ENCODE peak calls at places on chromosomes 5 and 9, in six cellular contexts. One of them, this sample, is unnamed. For H3K9me3, the result is how much of the 10 kb centered on the place peaks cover.

GRCh38 chr5:134005415-134006118 is 792 bp upstream of the VDAC1 start:
- DNase-seq in colonic mucosa: peak
- DNase-seq in pancreas: no peak
- DNase-seq in adrenal gland: peak
- DNase-seq in adipocyte: no peak
- DNase-seq in CD4-positive, alpha-beta memory T cell: no peak
- DNase-seq in this sample: peak

GRCh38 chr5:115349001-115349817 is 52.8 kb upstream of the CCDC112 start:
- DNase-seq in CD4-positive, alpha-beta memory T cell: no peak
- DNase-seq in pancreas: peak
- DNase-seq in adrenal gland: peak
- DNase-seq in colonic mucosa: peak
- DNase-seq in adipocyte: peak
- DNase-seq in this sample: peak

GRCh38 chr5:135900276-135900675 is 4.6 kb upstream of the IL9 start:
- DNase-seq in colonic mucosa: no peak
- DNase-seq in adipocyte: no peak
- DNase-seq in pancreas: no peak
- DNase-seq in CD4-positive, alpha-beta memory T cell: no peak
- DNase-seq in adrenal gland: no peak
- DNase-seq in this sample: no peak

GRCh38 chr5:83927140-83927733 is 206.6 kb upstream of the HAPLN1 start:
- DNase-seq in CD4-positive, alpha-beta memory T cell: no peak
- DNase-seq in adipocyte: peak
- DNase-seq in adrenal gland: peak
- DNase-seq in colonic mucosa: peak
- DNase-seq in pancreas: peak
- DNase-seq in this sample: no peak

GRCh38 chr9:82911997-82912396 is 150.9 kb downstream of the RASEF start:
- DNase-seq in pancreas: no peak
- DNase-seq in CD4-positive, alpha-beta memory T cell: no peak
- DNase-seq in colonic mucosa: no peak
- DNase-seq in adipocyte: no peak
- DNase-seq in adrenal gland: no peak
- DNase-seq in this sample: no peak

GRCh38 chr5:168020522-168021294 is 270.7 kb upstream of the WWC1 start:
- DNase-seq in pancreas: no peak
- DNase-seq in adipocyte: peak
- DNase-seq in adrenal gland: no peak
- DNase-seq in colonic mucosa: no peak
- DNase-seq in CD4-positive, alpha-beta memory T cell: no peak
- DNase-seq in this sample: no peak

GRCh38 chr9:112334319-112334828 is 955 bp upstream of the PTBP3 start:
- DNase-seq in adipocyte: peak
- DNase-seq in pancreas: no peak
- DNase-seq in colonic mucosa: peak
- DNase-seq in CD4-positive, alpha-beta memory T cell: peak
- DNase-seq in adrenal gland: no peak
- DNase-seq in this sample: no peak

GRCh38 chr5:138961221-138961620 is 86.1 kb upstream of the LRRTM2 start:
- DNase-seq in pancreas: no peak
- DNase-seq in adipocyte: no peak
- DNase-seq in colonic mucosa: no peak
- DNase-seq in CD4-positive, alpha-beta memory T cell: no peak
- DNase-seq in adrenal gland: no peak
- DNase-seq in this sample: no peak

GRCh38 chr9:134993416-134993815 is 75.7 kb upstream of the FCN1 start:
- DNase-seq in colonic mucosa: no peak
- DNase-seq in adipocyte: no peak
- DNase-seq in CD4-positive, alpha-beta memory T cell: no peak
- DNase-seq in pancreas: no peak
- DNase-seq in adrenal gland: no peak
- DNase-seq in this sample: no peak

GRCh38 chr9:119003882-119004617 is 365.2 kb downstream of the BRINP1 start:
- DNase-seq in adipocyte: no peak
- DNase-seq in colonic mucosa: no peak
- DNase-seq in CD4-positive, alpha-beta memory T cell: no peak
- DNase-seq in pancreas: no peak
- DNase-seq in adrenal gland: no peak
- DNase-seq in this sample: no peak

GRCh38 chr5:148910686-148911361 is 84.4 kb downstream of the ADRB2 start:
- DNase-seq in CD4-positive, alpha-beta memory T cell: no peak
- DNase-seq in pancreas: no peak
- DNase-seq in adipocyte: peak
- DNase-seq in adrenal gland: no peak
- DNase-seq in colonic mucosa: peak
- DNase-seq in this sample: no peak

GRCh38 chr5:26121343-26121742 is 917.0 kb downstream of the CDH9 start:
- DNase-seq in CD4-positive, alpha-beta memory T cell: no peak
- DNase-seq in adrenal gland: no peak
- DNase-seq in adipocyte: no peak
- DNase-seq in pancreas: no peak
- DNase-seq in colonic mucosa: no peak
- DNase-seq in this sample: no peak

GRCh38 chr9:114721491-114722362 is 39.7 kb upstream of the TEX48 start:
- DNase-seq in pancreas: no peak
- DNase-seq in colonic mucosa: peak
- DNase-seq in CD4-positive, alpha-beta memory T cell: no peak
- DNase-seq in adrenal gland: no peak
- DNase-seq in adipocyte: peak
- DNase-seq in this sample: peak

GRCh38 chr9:75101004-75101601 is 12.8 kb downstream of the OSTF1 start:
- DNase-seq in colonic mucosa: no peak
- DNase-seq in CD4-positive, alpha-beta memory T cell: no peak
- DNase-seq in adipocyte: no peak
- DNase-seq in pancreas: no peak
- DNase-seq in adrenal gland: no peak
- DNase-seq in this sample: no peak

GRCh38 chr5:65133473-65134110 is 348.1 kb downstream of the ADAMTS6 start:
- DNase-seq in adrenal gland: no peak
- DNase-seq in adipocyte: no peak
- DNase-seq in colonic mucosa: no peak
- DNase-seq in pancreas: no peak
- DNase-seq in CD4-positive, alpha-beta memory T cell: no peak
- DNase-seq in this sample: peak

GRCh38 chr9:129412814-129413536 is 207.9 kb downstream of the C9orf50 start:
- DNase-seq in adrenal gland: peak
- DNase-seq in pancreas: peak
- DNase-seq in adipocyte: peak
- DNase-seq in colonic mucosa: peak
- DNase-seq in CD4-positive, alpha-beta memory T cell: no peak
- DNase-seq in this sample: peak

GRCh38 chr5:72937517-72938061 is 18.3 kb upstream of the FCHO2 start:
- DNase-seq in adipocyte: no peak
- DNase-seq in adrenal gland: no peak
- DNase-seq in CD4-positive, alpha-beta memory T cell: no peak
- DNase-seq in colonic mucosa: no peak
- DNase-seq in pancreas: no peak
- DNase-seq in this sample: no peak

GRCh38 chr5:174736351-174736721 is 12.0 kb downstream of the MSX2 start:
- DNase-seq in colonic mucosa: no peak
- DNase-seq in adrenal gland: no peak
- DNase-seq in pancreas: no peak
- DNase-seq in CD4-positive, alpha-beta memory T cell: no peak
- DNase-seq in adipocyte: peak
- DNase-seq in this sample: no peak

GRCh38 chr5:170809551-170809950 is 26.0 kb downstream of the GABRP start:
- DNase-seq in CD4-positive, alpha-beta memory T cell: no peak
- DNase-seq in adipocyte: peak
- DNase-seq in adrenal gland: peak
- DNase-seq in pancreas: peak
- DNase-seq in colonic mucosa: no peak
- DNase-seq in this sample: no peak

GRCh38 chr9:78865757-78866156 is 568.8 kb downstream of the PSAT1 start:
- DNase-seq in adipocyte: no peak
- DNase-seq in pancreas: no peak
- DNase-seq in CD4-positive, alpha-beta memory T cell: no peak
- DNase-seq in colonic mucosa: no peak
- DNase-seq in adrenal gland: no peak
- DNase-seq in this sample: no peak

GRCh38 chr9:73515216-73515615 is 363.6 kb downstream of the ANXA1 start:
- DNase-seq in adrenal gland: no peak
- DNase-seq in CD4-positive, alpha-beta memory T cell: no peak
- DNase-seq in adipocyte: no peak
- DNase-seq in colonic mucosa: no peak
- DNase-seq in pancreas: no peak
- DNase-seq in this sample: no peak

GRCh38 chr5:67065237-67065636 is 131.4 kb downstream of the CD180 start:
- DNase-seq in colonic mucosa: no peak
- DNase-seq in CD4-positive, alpha-beta memory T cell: no peak
- DNase-seq in adipocyte: no peak
- DNase-seq in adrenal gland: no peak
- DNase-seq in pancreas: no peak
- DNase-seq in this sample: no peak

GRCh38 chr9:20570756-20571155 is 51.5 kb downstream of the MLLT3 start:
- DNase-seq in colonic mucosa: no peak
- DNase-seq in CD4-positive, alpha-beta memory T cell: no peak
- DNase-seq in adipocyte: peak
- DNase-seq in pancreas: no peak
- DNase-seq in adrenal gland: no peak
- DNase-seq in this sample: no peak

DNA sequence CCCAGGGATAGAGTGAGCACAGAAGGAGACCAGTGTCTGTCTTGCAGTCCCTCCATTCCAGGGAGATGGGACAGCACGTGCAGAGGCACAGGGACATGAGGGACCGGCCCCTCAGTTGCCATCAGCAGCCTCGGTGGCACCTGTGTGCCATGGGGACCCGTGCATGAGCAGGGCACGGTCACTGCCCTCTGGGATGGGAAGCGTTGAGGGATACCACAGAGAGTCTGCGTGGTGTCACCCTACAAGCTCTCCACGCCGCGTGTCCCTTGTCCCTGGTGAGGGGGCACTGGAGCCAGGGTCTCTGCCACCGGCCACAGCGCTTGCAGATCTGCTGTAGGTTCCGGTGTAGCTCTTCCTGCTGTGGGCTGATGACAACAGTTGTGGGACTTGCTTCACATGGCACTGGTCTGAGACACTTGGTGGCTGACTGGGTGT is 108.1 kb downstream of the CACNA1B start:
- DNase-seq in colonic mucosa: no peak
- DNase-seq in CD4-positive, alpha-beta memory T cell: no peak
- DNase-seq in adipocyte: no peak
- DNase-seq in adrenal gland: no peak
- DNase-seq in pancreas: no peak
- DNase-seq in this sample: no peak
- H3K9me3 ChIP-seq in colonic mucosa: under half
- H3K9me3 ChIP-seq in CD4-positive, alpha-beta memory T cell: under half
- H3K9me3 ChIP-seq in adipocyte: under half
- H3K9me3 ChIP-seq in adrenal gland: under half
- H3K9me3 ChIP-seq in pancreas: under half
- H3K9me3 ChIP-seq in this sample: under half

DNA sequence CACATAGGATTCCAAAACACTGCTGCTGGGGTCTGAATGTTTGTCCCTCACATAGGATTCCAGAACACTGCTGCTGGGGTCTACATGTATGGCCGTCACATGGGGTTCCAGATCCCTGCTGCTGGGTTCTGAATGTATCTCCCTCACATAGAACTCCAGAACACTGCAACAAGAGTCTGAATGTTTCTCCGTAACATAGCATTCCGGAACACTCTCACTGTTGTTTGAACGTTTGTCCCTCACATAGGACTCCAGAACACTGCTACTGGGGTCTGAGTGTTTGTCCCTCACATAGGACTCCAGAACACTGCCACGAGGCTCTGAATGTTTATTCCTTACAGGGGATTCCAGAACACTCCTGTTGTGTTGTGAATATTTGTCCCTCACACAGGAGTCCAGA is 216.8 kb downstream of the FOXD4L6 start:
- DNase-seq in CD4-positive, alpha-beta memory T cell: no peak
- DNase-seq in pancreas: no peak
- DNase-seq in adrenal gland: no peak
- DNase-seq in colonic mucosa: no peak
- DNase-seq in adipocyte: no peak
- DNase-seq in this sample: no peak
- H3K9me3 ChIP-seq in CD4-positive, alpha-beta memory T cell: under half
- H3K9me3 ChIP-seq in pancreas: under half
- H3K9me3 ChIP-seq in adrenal gland: under half
- H3K9me3 ChIP-seq in colonic mucosa: under half
- H3K9me3 ChIP-seq in adipocyte: half or more
- H3K9me3 ChIP-seq in this sample: under half

DNA sequence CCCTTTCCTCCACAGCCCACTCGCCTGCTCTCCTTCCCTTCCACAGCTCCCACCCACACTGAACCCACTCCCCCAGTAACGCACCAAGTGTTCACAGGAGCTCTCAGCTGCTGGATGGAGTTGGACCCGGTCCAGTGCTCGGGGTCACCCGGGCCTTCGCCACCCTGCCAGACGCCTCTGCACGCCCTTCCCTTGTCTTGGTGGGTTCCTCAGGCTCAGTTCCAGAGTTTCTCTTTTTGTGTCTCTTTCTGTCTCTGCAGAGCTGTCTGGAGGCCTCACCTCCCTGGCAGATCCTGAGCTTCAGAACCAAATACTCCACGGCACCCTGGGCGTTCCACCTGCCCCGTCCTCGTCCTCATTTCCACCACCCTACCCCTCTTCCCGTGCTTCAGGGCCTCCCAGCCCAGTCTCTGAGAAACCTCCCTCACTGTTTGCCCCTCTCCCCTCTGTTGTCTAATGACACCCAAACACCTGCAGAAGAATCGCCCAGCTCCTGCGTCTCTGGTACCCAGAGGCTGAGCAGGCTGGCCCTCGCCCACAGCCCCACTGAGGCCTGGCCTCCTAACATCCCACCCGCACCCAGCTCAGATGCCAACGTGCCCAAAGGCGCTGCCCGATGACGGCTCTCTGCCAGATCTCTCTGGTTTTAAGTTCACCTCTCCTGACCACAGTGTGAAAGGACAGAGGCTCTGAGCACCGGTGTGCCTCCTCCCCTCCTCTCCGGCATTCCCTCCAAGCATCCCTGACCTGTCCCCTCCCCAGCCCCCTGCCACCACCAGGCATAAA is 74.2 kb downstream of the COL23A1 start:
- DNase-seq in colonic mucosa: no peak
- DNase-seq in pancreas: no peak
- DNase-seq in adrenal gland: no peak
- DNase-seq in CD4-positive, alpha-beta memory T cell: no peak
- DNase-seq in adipocyte: no peak
- DNase-seq in this sample: no peak
- H3K9me3 ChIP-seq in colonic mucosa: under half
- H3K9me3 ChIP-seq in pancreas: under half
- H3K9me3 ChIP-seq in adrenal gland: under half
- H3K9me3 ChIP-seq in CD4-positive, alpha-beta memory T cell: under half
- H3K9me3 ChIP-seq in adipocyte: under half
- H3K9me3 ChIP-seq in this sample: under half

GRCh38 chr9:83992901-83993300 is 12.3 kb downstream of the RMI1 start:
- DNase-seq in adrenal gland: no peak
- DNase-seq in colonic mucosa: no peak
- DNase-seq in pancreas: no peak
- DNase-seq in CD4-positive, alpha-beta memory T cell: no peak
- DNase-seq in adipocyte: no peak
- DNase-seq in this sample: no peak

GRCh38 chr9:83996126-83996525 is 15.5 kb downstream of the RMI1 start:
- DNase-seq in CD4-positive, alpha-beta memory T cell: no peak
- DNase-seq in pancreas: no peak
- DNase-seq in adipocyte: no peak
- DNase-seq in colonic mucosa: no peak
- DNase-seq in adrenal gland: no peak
- DNase-seq in this sample: no peak

GRCh38 chr9:83988411-83988810 is 7.8 kb downstream of the RMI1 start:
- DNase-seq in CD4-positive, alpha-beta memory T cell: no peak
- DNase-seq in pancreas: no peak
- DNase-seq in adipocyte: no peak
- DNase-seq in adrenal gland: no peak
- DNase-seq in colonic mucosa: no peak
- DNase-seq in this sample: no peak

GRCh38 chr9:83991355-83991754 is 10.8 kb downstream of the RMI1 start:
- DNase-seq in adipocyte: no peak
- DNase-seq in colonic mucosa: no peak
- DNase-seq in adrenal gland: no peak
- DNase-seq in pancreas: no peak
- DNase-seq in CD4-positive, alpha-beta memory T cell: no peak
- DNase-seq in this sample: no peak

GRCh38 chr9:83992407-83992806 is 11.8 kb downstream of the RMI1 start:
- DNase-seq in colonic mucosa: no peak
- DNase-seq in adrenal gland: no peak
- DNase-seq in pancreas: peak
- DNase-seq in CD4-positive, alpha-beta memory T cell: no peak
- DNase-seq in adipocyte: no peak
- DNase-seq in this sample: no peak
- H3K9me3 ChIP-seq in colonic mucosa: under half
- H3K9me3 ChIP-seq in adrenal gland: under half
- H3K9me3 ChIP-seq in pancreas: under half
- H3K9me3 ChIP-seq in CD4-positive, alpha-beta memory T cell: under half
- H3K9me3 ChIP-seq in adipocyte: under half
- H3K9me3 ChIP-seq in this sample: under half

This sample was measured in right lobe of liver.